ENCODE peak calls at places on chromosomes 5 and 9, in six cellular contexts. One of them, this sample, is unnamed.

GRCh38 chr5:59921816-59922215 is 28.3 kb upstream of the PDE4D start:
- ATAC-seq in IMR-90: no peak
- ATAC-seq in upper lobe of left lung: no peak
- ATAC-seq in right lobe of liver: no peak
- ATAC-seq in A549: no peak
- ATAC-seq in heart left ventricle: no peak
- ATAC-seq in this sample: no peak

GRCh38 chr5:37717276-37717612 is 122.6 kb downstream of the GDNF start:
- ATAC-seq in upper lobe of left lung: no peak
- ATAC-seq in IMR-90: no peak
- ATAC-seq in A549: peak; percentile 74
- ATAC-seq in right lobe of liver: no peak
- ATAC-seq in heart left ventricle: no peak
- ATAC-seq in this sample: no peak

GRCh38 chr5:10324519-10325370 is 17.0 kb upstream of the CMBL start:
- ATAC-seq in A549: peak; percentile 56
- ATAC-seq in right lobe of liver: peak; percentile 38
- ATAC-seq in upper lobe of left lung: no peak
- ATAC-seq in heart left ventricle: peak; percentile 67
- ATAC-seq in IMR-90: no peak
- ATAC-seq in this sample: no peak

GRCh38 chr5:166370928-166371690 is 1920.3 kb upstream of the WWC1 start:
- ATAC-seq in upper lobe of left lung: peak; percentile 26
- ATAC-seq in A549: peak; percentile 68
- ATAC-seq in heart left ventricle: no peak
- ATAC-seq in IMR-90: no peak
- ATAC-seq in right lobe of liver: no peak
- ATAC-seq in this sample: no peak

GRCh38 chr9:130459151-130459550 is 14.4 kb downstream of the ASS1 start:
- ATAC-seq in IMR-90: no peak
- ATAC-seq in A549: no peak
- ATAC-seq in right lobe of liver: peak; percentile 81
- ATAC-seq in heart left ventricle: no peak
- ATAC-seq in upper lobe of left lung: no peak
- ATAC-seq in this sample: no peak

GRCh38 chr9:76302947-76303550 is 91.2 kb downstream of the RFK start:
- ATAC-seq in A549: peak; percentile 79
- ATAC-seq in upper lobe of left lung: peak; percentile 69
- ATAC-seq in IMR-90: peak; percentile 79
- ATAC-seq in heart left ventricle: no peak
- ATAC-seq in right lobe of liver: peak; percentile 77
- ATAC-seq in this sample: no peak

GRCh38 chr9:137006116-137007003 is 10.0 kb upstream of the CLIC3 start:
- ATAC-seq in heart left ventricle: peak; percentile 32
- ATAC-seq in A549: no peak
- ATAC-seq in right lobe of liver: peak; percentile 2
- ATAC-seq in upper lobe of left lung: no peak
- ATAC-seq in IMR-90: peak; percentile 6
- ATAC-seq in this sample: no peak

GRCh38 chr5:74056102-74056788 is 430.2 kb downstream of the ARHGEF28 start:
- ATAC-seq in A549: no peak
- ATAC-seq in heart left ventricle: no peak
- ATAC-seq in upper lobe of left lung: no peak
- ATAC-seq in IMR-90: no peak
- ATAC-seq in right lobe of liver: no peak
- ATAC-seq in this sample: no peak

GRCh38 chr5:92370032-92370431 is 986.9 kb upstream of the ARRDC3 start:
- ATAC-seq in A549: no peak
- ATAC-seq in upper lobe of left lung: no peak
- ATAC-seq in heart left ventricle: no peak
- ATAC-seq in right lobe of liver: peak; percentile 75
- ATAC-seq in IMR-90: no peak
- ATAC-seq in this sample: no peak

GRCh38 chr9:93597142-93597706 is 20.8 kb downstream of the PHF2 start:
- ATAC-seq in upper lobe of left lung: no peak
- ATAC-seq in heart left ventricle: no peak
- ATAC-seq in right lobe of liver: no peak
- ATAC-seq in IMR-90: no peak
- ATAC-seq in A549: no peak
- ATAC-seq in this sample: no peak

GRCh38 chr5:157306092-157306491 is 40.2 kb downstream of the CYFIP2 start:
- ATAC-seq in heart left ventricle: no peak
- ATAC-seq in right lobe of liver: no peak
- ATAC-seq in upper lobe of left lung: no peak
- ATAC-seq in A549: no peak
- ATAC-seq in IMR-90: no peak
- ATAC-seq in this sample: no peak

DNA sequence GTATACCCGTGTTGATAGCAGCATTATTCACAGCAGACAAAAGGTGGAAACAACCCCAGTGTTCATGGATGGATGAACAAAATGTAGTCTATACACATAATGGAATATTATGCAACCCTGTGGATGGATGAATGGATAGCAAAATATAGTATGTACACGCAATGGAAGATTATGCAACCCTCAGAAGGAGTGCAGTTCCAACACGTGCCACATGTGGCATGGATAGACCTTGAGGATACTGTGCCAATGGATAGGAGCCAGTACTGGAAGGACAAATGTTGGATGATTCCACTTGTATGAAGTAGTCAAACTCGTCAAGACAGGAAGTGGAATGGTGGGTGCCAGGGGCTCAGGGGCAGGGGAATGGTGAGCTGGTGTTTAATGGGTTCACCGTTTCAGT is 44.9 kb downstream of the PLEKHG4B start:
- ATAC-seq in IMR-90: no peak
- ATAC-seq in upper lobe of left lung: no peak
- ATAC-seq in heart left ventricle: no peak
- ATAC-seq in right lobe of liver: no peak
- ATAC-seq in A549: peak; percentile 70
- ATAC-seq in this sample: no peak
- H3K4me3 ChIP-seq in IMR-90: no peak overlapping the region
- H3K4me3 ChIP-seq in upper lobe of left lung: no peak overlapping the region
- H3K4me3 ChIP-seq in heart left ventricle: no peak overlapping the region
- H3K4me3 ChIP-seq in right lobe of liver: no peak overlapping the region
- H3K4me3 ChIP-seq in A549: no peak overlapping the region
- H3K4me3 ChIP-seq in this sample: no peak overlapping the region

DNA sequence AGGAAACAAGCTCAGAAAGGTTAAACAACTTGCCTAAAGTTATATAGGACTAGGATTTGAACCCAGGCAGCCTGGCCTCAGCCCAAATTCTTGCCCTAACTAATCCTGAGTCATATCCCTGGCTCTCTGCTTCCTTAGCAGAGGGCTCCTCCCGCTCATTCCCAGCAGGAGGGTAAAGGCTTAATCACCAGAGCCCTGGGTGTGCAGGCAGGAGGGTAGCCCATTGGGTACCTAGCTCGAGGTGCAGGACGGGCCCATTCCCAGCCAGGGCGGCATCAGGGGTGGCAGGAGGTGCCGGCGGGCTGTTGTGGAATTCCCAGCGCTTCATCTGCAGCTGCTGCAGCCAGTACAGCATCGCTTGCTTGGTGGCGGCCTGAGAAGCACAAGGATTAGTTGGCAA is 3.9 kb downstream of the TBC1D2 start:
- ATAC-seq in right lobe of liver: no peak
- ATAC-seq in A549: peak; percentile 48
- ATAC-seq in upper lobe of left lung: no peak
- ATAC-seq in heart left ventricle: no peak
- ATAC-seq in IMR-90: no peak
- ATAC-seq in this sample: no peak
- TF ChIP-seq POLR2A in right lobe of liver: no peak
- TF ChIP-seq POLR2A in A549: no peak
- TF ChIP-seq POLR2A in upper lobe of left lung: no peak
- TF ChIP-seq POLR2A in heart left ventricle: no peak
- TF ChIP-seq POLR2A in IMR-90: no peak
- TF ChIP-seq POLR2A in this sample: no peak

GRCh38 chr9:83538172-83538889 is at the start of gene FRMD3:
- ATAC-seq in IMR-90: peak; percentile 93
- ATAC-seq in upper lobe of left lung: peak; percentile 92
- ATAC-seq in heart left ventricle: peak; percentile 98
- ATAC-seq in A549: peak; percentile 96
- ATAC-seq in right lobe of liver: peak; percentile 97
- ATAC-seq in this sample: peak; percentile 94
- H3K4me3 ChIP-seq in IMR-90: peak within 1 kb of the TSS; percentile 45
- H3K4me3 ChIP-seq in upper lobe of left lung: peak within 1 kb of the TSS; percentile 53
- H3K4me3 ChIP-seq in heart left ventricle: peak within 1 kb of the TSS; percentile 86
- H3K4me3 ChIP-seq in A549: peak within 1 kb of the TSS; percentile 83
- H3K4me3 ChIP-seq in right lobe of liver: peak within 1 kb of the TSS; percentile 54
- H3K4me3 ChIP-seq in this sample: peak within 1 kb of the TSS; percentile 63

DNA sequence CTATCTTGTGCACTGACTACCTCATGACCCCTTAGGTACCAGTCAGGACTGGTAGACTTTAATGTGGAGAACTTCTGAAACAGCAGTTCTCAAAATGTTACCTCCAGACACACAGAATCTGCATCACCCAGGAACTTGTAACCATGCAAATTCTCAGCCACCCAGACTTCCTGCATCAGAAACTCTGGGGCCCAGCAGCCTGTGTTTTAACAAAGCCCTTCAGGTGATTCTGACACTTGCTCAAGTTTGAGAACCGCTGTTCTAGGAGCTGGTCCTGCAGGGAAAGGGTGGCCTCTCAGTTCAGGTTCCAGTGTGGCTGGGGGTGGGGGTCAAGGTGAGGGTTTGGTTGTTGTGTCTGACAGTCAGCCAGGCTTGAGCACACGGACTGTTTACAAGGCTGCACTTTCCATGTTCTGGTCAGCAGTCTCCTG is 28.4 kb downstream of the ZFP62 start:
- ATAC-seq in A549: no peak
- ATAC-seq in heart left ventricle: no peak
- ATAC-seq in upper lobe of left lung: no peak
- ATAC-seq in IMR-90: no peak
- ATAC-seq in right lobe of liver: no peak
- ATAC-seq in this sample: no peak
- TF ChIP-seq POLR2A in A549: no peak
- TF ChIP-seq POLR2A in heart left ventricle: no peak
- TF ChIP-seq POLR2A in upper lobe of left lung: no peak
- TF ChIP-seq POLR2A in IMR-90: no peak
- TF ChIP-seq POLR2A in right lobe of liver: no peak
- TF ChIP-seq POLR2A in this sample: no peak

GRCh38 chr5:5025098-5025773 is 114.9 kb upstream of the ADAMTS16 start:
- ATAC-seq in A549: no peak
- ATAC-seq in IMR-90: no peak
- ATAC-seq in upper lobe of left lung: no peak
- ATAC-seq in heart left ventricle: no peak
- ATAC-seq in right lobe of liver: no peak
- ATAC-seq in this sample: no peak

GRCh38 chr5:5021436-5021835 is 118.7 kb upstream of the ADAMTS16 start:
- ATAC-seq in upper lobe of left lung: no peak
- ATAC-seq in right lobe of liver: no peak
- ATAC-seq in IMR-90: no peak
- ATAC-seq in A549: no peak
- ATAC-seq in heart left ventricle: no peak
- ATAC-seq in this sample: no peak

GRCh38 chr5:5031665-5032064 is 108.5 kb upstream of the ADAMTS16 start:
- ATAC-seq in A549: no peak
- ATAC-seq in IMR-90: no peak
- ATAC-seq in heart left ventricle: no peak
- ATAC-seq in upper lobe of left lung: no peak
- ATAC-seq in right lobe of liver: no peak
- ATAC-seq in this sample: no peak

GRCh38 chr5:5025774-5026406 is 114.2 kb upstream of the ADAMTS16 start:
- ATAC-seq in A549: peak; percentile 42
- ATAC-seq in heart left ventricle: no peak
- ATAC-seq in upper lobe of left lung: no peak
- ATAC-seq in right lobe of liver: no peak
- ATAC-seq in IMR-90: no peak
- ATAC-seq in this sample: no peak

GRCh38 chr5:5026407-5026780 is 113.7 kb upstream of the ADAMTS16 start:
- ATAC-seq in A549: peak; percentile 27
- ATAC-seq in right lobe of liver: no peak
- ATAC-seq in heart left ventricle: no peak
- ATAC-seq in upper lobe of left lung: no peak
- ATAC-seq in IMR-90: no peak
- ATAC-seq in this sample: no peak
- H3K4me3 ChIP-seq in A549: peak overlapping the region; percentile 34
- H3K4me3 ChIP-seq in right lobe of liver: no peak overlapping the region
- H3K4me3 ChIP-seq in heart left ventricle: no peak overlapping the region
- H3K4me3 ChIP-seq in upper lobe of left lung: no peak overlapping the region
- H3K4me3 ChIP-seq in IMR-90: no peak overlapping the region
- H3K4me3 ChIP-seq in this sample: no peak overlapping the region

DNA sequence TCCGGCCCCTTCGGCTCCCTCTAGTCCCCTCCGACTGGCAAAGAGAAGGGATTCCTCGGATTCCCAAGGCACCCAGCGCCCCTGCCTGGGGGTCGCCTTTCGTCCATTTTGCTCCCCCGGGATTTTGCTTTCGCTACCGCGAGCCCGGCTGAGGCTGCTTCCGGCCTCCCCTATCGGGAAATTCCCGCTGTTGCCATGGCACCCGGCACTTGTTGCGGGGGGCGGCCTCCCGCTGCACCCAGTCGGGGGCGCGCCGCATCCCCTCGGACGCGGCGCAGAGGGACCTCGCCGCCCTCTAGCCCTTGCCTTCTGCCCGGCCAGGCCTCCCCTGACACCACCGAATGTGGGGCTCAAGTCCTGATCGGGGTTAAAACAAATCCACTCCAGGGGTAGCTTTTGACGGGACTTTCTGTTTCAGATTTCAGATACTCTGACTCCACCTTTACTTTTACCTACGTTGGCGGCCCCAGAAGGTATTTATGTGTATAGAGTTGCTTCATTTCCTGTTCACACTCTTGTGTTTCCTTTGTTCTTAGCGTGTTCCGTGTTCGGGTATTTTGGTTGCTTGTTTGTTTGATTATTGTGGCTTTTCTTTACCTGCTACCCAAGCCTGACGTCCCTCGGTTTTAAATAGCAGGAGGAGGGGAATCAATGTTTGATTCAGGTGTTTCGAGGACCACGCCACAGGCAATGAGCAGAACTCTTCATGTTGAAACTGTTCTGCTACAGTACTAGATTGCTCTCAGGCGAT is 1.4 kb downstream of the PARP8 start:
- ATAC-seq in IMR-90: peak; percentile 63
- ATAC-seq in upper lobe of left lung: peak; percentile 83
- ATAC-seq in heart left ventricle: peak; percentile 34
- ATAC-seq in right lobe of liver: peak; percentile 74
- ATAC-seq in A549: peak; percentile 45
- ATAC-seq in this sample: peak; percentile 67
- TF ChIP-seq POLR2A in IMR-90: peak; percentile 51
- TF ChIP-seq POLR2A in upper lobe of left lung: peak; percentile 65
- TF ChIP-seq POLR2A in heart left ventricle: no peak
- TF ChIP-seq POLR2A in right lobe of liver: peak; percentile 38
- TF ChIP-seq POLR2A in A549: no peak
- TF ChIP-seq POLR2A in this sample: no peak

DNA sequence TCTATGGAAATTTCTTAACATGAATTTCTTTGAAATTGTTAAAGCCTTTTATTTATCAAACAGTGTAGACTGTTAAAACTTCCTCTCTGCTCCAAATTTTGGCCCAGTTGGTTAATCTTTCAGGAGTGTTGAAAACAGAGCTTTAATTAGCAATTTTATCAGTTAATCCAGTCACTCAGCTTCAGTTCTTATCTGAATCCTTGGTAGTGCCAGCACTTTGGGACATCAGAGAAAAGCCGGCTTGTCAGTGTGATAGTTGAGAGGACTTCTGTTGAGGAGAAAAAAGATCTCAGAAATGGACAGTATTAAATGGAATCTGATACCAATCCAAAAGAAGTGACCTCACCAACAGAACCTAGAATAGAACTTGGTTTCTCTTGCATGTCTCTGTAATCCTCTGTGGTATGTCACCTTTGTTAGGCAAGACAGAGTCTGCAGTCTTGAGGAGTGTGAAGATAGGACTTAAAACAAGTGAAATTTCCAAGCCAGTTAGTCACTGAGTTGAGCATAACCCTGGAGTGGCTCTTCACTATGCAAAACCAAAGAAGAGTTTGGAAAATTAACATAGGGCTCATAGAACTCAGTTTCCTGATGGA is 251.8 kb downstream of the NNT start:
- ATAC-seq in upper lobe of left lung: peak; percentile 35
- ATAC-seq in IMR-90: peak; percentile 80
- ATAC-seq in heart left ventricle: peak; percentile 70
- ATAC-seq in right lobe of liver: no peak
- ATAC-seq in A549: no peak
- ATAC-seq in this sample: no peak
- H3K4me3 ChIP-seq in upper lobe of left lung: no peak overlapping the region
- H3K4me3 ChIP-seq in IMR-90: no peak overlapping the region
- H3K4me3 ChIP-seq in heart left ventricle: no peak overlapping the region
- H3K4me3 ChIP-seq in right lobe of liver: no peak overlapping the region
- H3K4me3 ChIP-seq in A549: no peak overlapping the region
- H3K4me3 ChIP-seq in this sample: no peak overlapping the region

This sample was measured in gastroesophageal sphincter.